ENCODE peak calls at places on chromosomes 6 and 20, in six cellular contexts. G is mucosa of descending colon; H is mesenchymal stem cell; Z is CD8-positive, alpha-beta memory T cell; T is aorta; E is esophagus muscularis mucosa. K is an unnamed sample. For H3K9me3, the result is how much of the 10 kb centered on the place peaks cover.

GRCh38 chr6:88547768-88548167 is 381.6 kb upstream of the CNR1 start:
- DNase-seq in G (no peak), H (no peak), Z (no peak), T (no peak), E (no peak), K (no peak)

GRCh38 chr20:48818031-48818370 is 9.8 kb downstream of the PREX1 start:
- DNase-seq in G (no peak), H (no peak), Z (no peak), T (peak), E (no peak), K (no peak)

GRCh38 chr20:17972121-17972520 is 3.3 kb downstream of the MGME1 start:
- DNase-seq in G (no peak), H (no peak), Z (no peak), T (no peak), E (no peak), K (no peak)

GRCh38 chr6:26464014-26464413 is 6.3 kb downstream of the BTN2A1 start:
- DNase-seq in G (no peak), H (no peak), Z (no peak), T (no peak), E (no peak), K (no peak)

GRCh38 chr6:1597121-1597744 is 12.5 kb upstream of the FOXC1 start:
- DNase-seq in G (no peak), H (no peak), Z (no peak), T (no peak), E (no peak), K (no peak)

GRCh38 chr6:29941476-29941875 is 856 bp upstream of the HLA-A start:
- DNase-seq in G (no peak), H (peak), Z (no peak), T (no peak), E (no peak), K (no peak)

GRCh38 chr6:134551245-134551960 is 233.5 kb upstream of the SGK1 start:
- DNase-seq in G (no peak), H (peak), Z (no peak), T (no peak), E (no peak), K (no peak)

GRCh38 chr6:10528170-10528981 is 7.2 kb downstream of the GCNT2 start:
- DNase-seq in G (peak), H (peak), Z (no peak), T (no peak), E (no peak), K (no peak)

GRCh38 chr20:17470521-17470920 is 60.7 kb downstream of the BFSP1 start:
- DNase-seq in G (no peak), H (no peak), Z (no peak), T (no peak), E (peak), K (no peak)

GRCh38 chr20:58850693-58851174 is at the start of gene GNAS-AS1:
- DNase-seq in G (peak), H (peak), Z (peak), T (peak), E (no peak), K (peak)
- H3K9me3 ChIP-seq in G (under half), H (under half), Z (under half), T (under half), E (under half), K (under half)

GRCh38 chr6:67880939-67881705 is 754.0 kb upstream of the ADGRB3 start:
- DNase-seq in G (no peak), H (peak), Z (no peak), T (no peak), E (no peak), K (no peak)
- H3K9me3 ChIP-seq in G (half or more), H (under half), Z (under half), T (under half), E (under half), K (under half)

GRCh38 chr6:13946506-13946905 is 21.8 kb downstream of the RNF182 start:
- DNase-seq in G (no peak), H (no peak), Z (no peak), T (no peak), E (no peak), K (no peak)
- H3K9me3 ChIP-seq in G (under half), H (under half), Z (under half), T (under half), E (under half), K (under half)

GRCh38 chr20:19067986-19068385 is 144.5 kb upstream of the SLC24A3 start:
- DNase-seq in G (no peak), H (no peak), Z (no peak), T (no peak), E (peak), K (no peak)
- H3K9me3 ChIP-seq in G (under half), H (under half), Z (under half), T (under half), E (under half), K (under half)